ENCODE peak calls at places on chromosomes 7 and 10, in five cellular contexts. One of them, this sample, is unnamed.

GRCh38 chr7:138126928-138127327 is 50.7 kb downstream of the AKR1D1 start:
- DNase-seq in brain microvascular endothelial cell: no peak
- DNase-seq in endothelial cell of umbilical vein: no peak
- DNase-seq in pancreas: no peak
- DNase-seq in thyroid gland: no peak
- DNase-seq in this sample: no peak

GRCh38 chr7:111892568-111892967 is 313.6 kb downstream of the DOCK4 start:
- DNase-seq in brain microvascular endothelial cell: no peak
- DNase-seq in endothelial cell of umbilical vein: no peak
- DNase-seq in pancreas: no peak
- DNase-seq in thyroid gland: no peak
- DNase-seq in this sample: no peak

GRCh38 chr10:119131512-119132240 is 27.8 kb downstream of the DENND10 start:
- DNase-seq in brain microvascular endothelial cell: no peak
- DNase-seq in endothelial cell of umbilical vein: peak
- DNase-seq in pancreas: no peak
- DNase-seq in thyroid gland: no peak
- DNase-seq in this sample: no peak

GRCh38 chr10:29908977-29909376 is 150.4 kb downstream of the JCAD start:
- DNase-seq in brain microvascular endothelial cell: no peak
- DNase-seq in endothelial cell of umbilical vein: peak
- DNase-seq in pancreas: no peak
- DNase-seq in thyroid gland: no peak
- DNase-seq in this sample: no peak

GRCh38 chr10:79298403-79299244 is 48.6 kb upstream of the PPIF start:
- DNase-seq in brain microvascular endothelial cell: peak
- DNase-seq in endothelial cell of umbilical vein: peak
- DNase-seq in pancreas: no peak
- DNase-seq in thyroid gland: no peak
- DNase-seq in this sample: peak

GRCh38 chr10:111578076-111578475 is 501.2 kb downstream of the ADRA2A start:
- DNase-seq in brain microvascular endothelial cell: no peak
- DNase-seq in endothelial cell of umbilical vein: no peak
- DNase-seq in pancreas: no peak
- DNase-seq in thyroid gland: peak
- DNase-seq in this sample: no peak

GRCh38 chr7:3380034-3380433 is 79.0 kb downstream of the SDK1 start:
- DNase-seq in brain microvascular endothelial cell: no peak
- DNase-seq in endothelial cell of umbilical vein: no peak
- DNase-seq in pancreas: no peak
- DNase-seq in thyroid gland: no peak
- DNase-seq in this sample: no peak

GRCh38 chr7:30135551-30136271 is 925 bp downstream of the MTURN start:
- DNase-seq in brain microvascular endothelial cell: peak
- DNase-seq in endothelial cell of umbilical vein: peak
- DNase-seq in pancreas: peak
- DNase-seq in thyroid gland: peak
- DNase-seq in this sample: no peak

GRCh38 chr7:3230908-3231307 is 70.1 kb upstream of the SDK1 start:
- DNase-seq in brain microvascular endothelial cell: no peak
- DNase-seq in endothelial cell of umbilical vein: no peak
- DNase-seq in pancreas: no peak
- DNase-seq in thyroid gland: no peak
- DNase-seq in this sample: no peak

GRCh38 chr7:2044311-2044882 is 188.3 kb downstream of the MAD1L1 start:
- DNase-seq in brain microvascular endothelial cell: no peak
- DNase-seq in endothelial cell of umbilical vein: no peak
- DNase-seq in pancreas: peak
- DNase-seq in thyroid gland: no peak
- DNase-seq in this sample: no peak

GRCh38 chr7:97094531-97094930 is 23.0 kb upstream of the SDHAF3 start:
- DNase-seq in brain microvascular endothelial cell: no peak
- DNase-seq in endothelial cell of umbilical vein: no peak
- DNase-seq in pancreas: no peak
- DNase-seq in thyroid gland: no peak
- DNase-seq in this sample: no peak

DNA sequence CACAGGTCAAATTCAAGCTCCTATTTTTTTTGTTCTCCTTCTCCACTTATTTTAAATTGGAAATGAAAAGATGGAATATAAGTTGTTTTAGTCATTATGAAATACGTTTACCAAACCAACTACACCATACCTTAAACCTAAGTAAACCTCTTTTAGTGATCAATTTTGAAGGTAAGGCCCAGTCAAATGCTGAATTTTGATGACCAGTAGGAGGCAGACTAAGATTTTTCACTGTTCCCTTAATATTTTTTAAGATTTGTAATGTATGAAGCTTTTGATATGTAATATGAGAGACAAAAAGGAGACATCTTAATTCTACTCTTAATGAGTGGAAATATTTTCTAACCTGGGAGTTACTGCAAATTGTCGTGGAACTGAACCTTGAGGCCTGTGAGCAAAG is 311.6 kb downstream of the EXOC4 start:
- DNase-seq in brain microvascular endothelial cell: no peak
- DNase-seq in endothelial cell of umbilical vein: no peak
- DNase-seq in pancreas: no peak
- DNase-seq in thyroid gland: no peak
- DNase-seq in this sample: no peak
- TF ChIP-seq CTCF in brain microvascular endothelial cell: no peak
- TF ChIP-seq CTCF in endothelial cell of umbilical vein: no peak
- TF ChIP-seq CTCF in pancreas: no peak
- TF ChIP-seq CTCF in thyroid gland: no peak
- TF ChIP-seq CTCF in this sample: no peak

DNA sequence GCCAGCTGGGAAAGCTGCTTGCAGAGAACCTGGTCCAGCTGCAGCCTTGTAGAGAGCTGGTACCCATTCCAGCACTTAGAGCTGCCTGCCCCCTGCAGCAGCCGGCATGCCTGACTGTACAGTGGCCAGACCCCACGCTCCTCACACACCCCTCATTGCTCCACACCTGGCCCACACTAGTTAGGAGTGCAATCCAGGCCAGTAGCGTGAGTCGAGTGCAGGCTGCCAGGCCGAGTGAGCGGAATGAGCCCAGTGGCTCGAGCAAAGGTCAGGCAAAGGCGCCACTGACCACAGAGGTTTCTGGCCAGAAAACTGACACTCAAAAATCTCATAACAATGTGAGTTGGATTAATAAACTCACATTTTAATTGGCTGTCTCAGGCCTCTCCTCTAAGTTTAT is 921.7 kb upstream of the KCND2 start:
- DNase-seq in brain microvascular endothelial cell: no peak
- DNase-seq in endothelial cell of umbilical vein: no peak
- DNase-seq in pancreas: no peak
- DNase-seq in thyroid gland: no peak
- DNase-seq in this sample: no peak
- H3K4me3 ChIP-seq in brain microvascular endothelial cell: no peak
- H3K4me3 ChIP-seq in endothelial cell of umbilical vein: no peak
- H3K4me3 ChIP-seq in pancreas: no peak
- H3K4me3 ChIP-seq in thyroid gland: no peak
- H3K4me3 ChIP-seq in this sample: no peak

GRCh38 chr10:84256510-84257342 is 11.9 kb downstream of the RGR start:
- DNase-seq in brain microvascular endothelial cell: peak
- DNase-seq in endothelial cell of umbilical vein: peak
- DNase-seq in pancreas: peak
- DNase-seq in thyroid gland: peak
- DNase-seq in this sample: no peak
- TF ChIP-seq CTCF in brain microvascular endothelial cell: peak
- TF ChIP-seq CTCF in endothelial cell of umbilical vein: peak
- TF ChIP-seq CTCF in pancreas: peak
- TF ChIP-seq CTCF in thyroid gland: peak
- TF ChIP-seq CTCF in this sample: peak

GRCh38 chr10:11825796-11826414 is 2.7 kb downstream of the PROSER2 start:
- DNase-seq in brain microvascular endothelial cell: no peak
- DNase-seq in endothelial cell of umbilical vein: no peak
- DNase-seq in pancreas: no peak
- DNase-seq in thyroid gland: no peak
- DNase-seq in this sample: no peak
- H3K4me3 ChIP-seq in brain microvascular endothelial cell: no peak
- H3K4me3 ChIP-seq in endothelial cell of umbilical vein: no peak
- H3K4me3 ChIP-seq in pancreas: peak
- H3K4me3 ChIP-seq in thyroid gland: no peak
- H3K4me3 ChIP-seq in this sample: no peak